ENCODE peak calls at places on chromosomes 6 and 20, in ten cellular contexts. One of them, this sample, is unnamed.

GRCh38 chr6:167501831-167502385 is 177.0 kb downstream of the TTLL2 start:
- DNase-seq in A549: peak
- DNase-seq in cardiac muscle cell: peak
- DNase-seq in foreskin fibroblast: no peak
- DNase-seq in spleen: no peak
- DNase-seq in tibial artery: no peak
- DNase-seq in IMR-90: no peak
- DNase-seq in ovary: no peak
- DNase-seq in upper lobe of left lung: no peak
- DNase-seq in astrocyte of the spinal cord: peak
- DNase-seq in this sample: no peak

GRCh38 chr6:89321571-89321970 is 6.5 kb upstream of the GABRR2 start:
- DNase-seq in A549: no peak
- DNase-seq in cardiac muscle cell: peak
- DNase-seq in foreskin fibroblast: no peak
- DNase-seq in spleen: no peak
- DNase-seq in tibial artery: no peak
- DNase-seq in IMR-90: no peak
- DNase-seq in ovary: no peak
- DNase-seq in upper lobe of left lung: no peak
- DNase-seq in astrocyte of the spinal cord: no peak
- DNase-seq in this sample: no peak

GRCh38 chr20:20295621-20296498 is 72.0 kb upstream of the INSM1 start:
- DNase-seq in A549: no peak
- DNase-seq in cardiac muscle cell: no peak
- DNase-seq in foreskin fibroblast: no peak
- DNase-seq in spleen: no peak
- DNase-seq in tibial artery: no peak
- DNase-seq in IMR-90: no peak
- DNase-seq in ovary: no peak
- DNase-seq in upper lobe of left lung: no peak
- DNase-seq in astrocyte of the spinal cord: no peak
- DNase-seq in this sample: no peak

GRCh38 chr20:22063753-22064152 is 358.3 kb downstream of the PAX1 start:
- DNase-seq in A549: no peak
- DNase-seq in cardiac muscle cell: no peak
- DNase-seq in foreskin fibroblast: no peak
- DNase-seq in spleen: no peak
- DNase-seq in tibial artery: no peak
- DNase-seq in IMR-90: no peak
- DNase-seq in ovary: no peak
- DNase-seq in upper lobe of left lung: no peak
- DNase-seq in astrocyte of the spinal cord: no peak
- DNase-seq in this sample: no peak

GRCh38 chr6:24332306-24332705 is 25.6 kb downstream of the DCDC2 start:
- DNase-seq in A549: no peak
- DNase-seq in cardiac muscle cell: peak
- DNase-seq in foreskin fibroblast: no peak
- DNase-seq in spleen: no peak
- DNase-seq in tibial artery: no peak
- DNase-seq in IMR-90: no peak
- DNase-seq in ovary: no peak
- DNase-seq in upper lobe of left lung: no peak
- DNase-seq in astrocyte of the spinal cord: peak
- DNase-seq in this sample: peak

GRCh38 chr6:116971959-116972358 is 94.9 kb downstream of the RFX6 start:
- DNase-seq in A549: peak
- DNase-seq in cardiac muscle cell: peak
- DNase-seq in foreskin fibroblast: peak
- DNase-seq in spleen: no peak
- DNase-seq in tibial artery: no peak
- DNase-seq in IMR-90: peak
- DNase-seq in ovary: no peak
- DNase-seq in upper lobe of left lung: no peak
- DNase-seq in astrocyte of the spinal cord: peak
- DNase-seq in this sample: peak

GRCh38 chr6:1792989-1793388 is 183.3 kb downstream of the FOXC1 start:
- DNase-seq in A549: peak
- DNase-seq in cardiac muscle cell: no peak
- DNase-seq in foreskin fibroblast: no peak
- DNase-seq in spleen: no peak
- DNase-seq in tibial artery: no peak
- DNase-seq in IMR-90: peak
- DNase-seq in ovary: no peak
- DNase-seq in upper lobe of left lung: no peak
- DNase-seq in astrocyte of the spinal cord: no peak
- DNase-seq in this sample: peak

GRCh38 chr6:75557068-75557467 is 44.6 kb upstream of the SENP6 start:
- DNase-seq in A549: no peak
- DNase-seq in cardiac muscle cell: no peak
- DNase-seq in foreskin fibroblast: no peak
- DNase-seq in spleen: no peak
- DNase-seq in tibial artery: no peak
- DNase-seq in IMR-90: no peak
- DNase-seq in ovary: no peak
- DNase-seq in upper lobe of left lung: no peak
- DNase-seq in astrocyte of the spinal cord: no peak
- DNase-seq in this sample: no peak

GRCh38 chr20:51106011-51106410 is 83.1 kb upstream of the KCNG1 start:
- DNase-seq in A549: no peak
- DNase-seq in cardiac muscle cell: no peak
- DNase-seq in foreskin fibroblast: no peak
- DNase-seq in spleen: no peak
- DNase-seq in tibial artery: no peak
- DNase-seq in IMR-90: no peak
- DNase-seq in ovary: no peak
- DNase-seq in upper lobe of left lung: no peak
- DNase-seq in astrocyte of the spinal cord: no peak
- DNase-seq in this sample: no peak

GRCh38 chr20:23021541-23021940 is 13.6 kb upstream of the SSTR4 start:
- DNase-seq in A549: no peak
- DNase-seq in cardiac muscle cell: no peak
- DNase-seq in foreskin fibroblast: no peak
- DNase-seq in spleen: no peak
- DNase-seq in tibial artery: no peak
- DNase-seq in IMR-90: no peak
- DNase-seq in ovary: no peak
- DNase-seq in upper lobe of left lung: no peak
- DNase-seq in astrocyte of the spinal cord: no peak
- DNase-seq in this sample: no peak

GRCh38 chr20:62028384-62028783 is 37.3 kb downstream of the TAF4 start:
- DNase-seq in A549: no peak
- DNase-seq in cardiac muscle cell: no peak
- DNase-seq in foreskin fibroblast: no peak
- DNase-seq in spleen: no peak
- DNase-seq in tibial artery: no peak
- DNase-seq in IMR-90: no peak
- DNase-seq in ovary: no peak
- DNase-seq in upper lobe of left lung: no peak
- DNase-seq in astrocyte of the spinal cord: no peak
- DNase-seq in this sample: no peak

GRCh38 chr6:137049095-137049494 is 4.3 kb upstream of the IL20RA start:
- DNase-seq in A549: no peak
- DNase-seq in cardiac muscle cell: no peak
- DNase-seq in foreskin fibroblast: no peak
- DNase-seq in spleen: no peak
- DNase-seq in tibial artery: no peak
- DNase-seq in IMR-90: no peak
- DNase-seq in ovary: no peak
- DNase-seq in upper lobe of left lung: no peak
- DNase-seq in astrocyte of the spinal cord: no peak
- DNase-seq in this sample: no peak

GRCh38 chr20:21601799-21602198 is 87.9 kb upstream of the NKX2-2 start:
- DNase-seq in A549: no peak
- DNase-seq in cardiac muscle cell: no peak
- DNase-seq in foreskin fibroblast: no peak
- DNase-seq in spleen: no peak
- DNase-seq in tibial artery: no peak
- DNase-seq in IMR-90: no peak
- DNase-seq in ovary: no peak
- DNase-seq in upper lobe of left lung: no peak
- DNase-seq in astrocyte of the spinal cord: no peak
- DNase-seq in this sample: no peak

GRCh38 chr6:129552413-129552812 is 157.6 kb downstream of the ARHGAP18 start:
- DNase-seq in A549: no peak
- DNase-seq in cardiac muscle cell: no peak
- DNase-seq in foreskin fibroblast: no peak
- DNase-seq in spleen: no peak
- DNase-seq in tibial artery: no peak
- DNase-seq in IMR-90: no peak
- DNase-seq in ovary: no peak
- DNase-seq in upper lobe of left lung: no peak
- DNase-seq in astrocyte of the spinal cord: no peak
- DNase-seq in this sample: no peak

GRCh38 chr6:100228437-100229424 is 234.7 kb upstream of the MCHR2 start:
- DNase-seq in A549: peak
- DNase-seq in cardiac muscle cell: peak
- DNase-seq in foreskin fibroblast: peak
- DNase-seq in spleen: peak
- DNase-seq in tibial artery: peak
- DNase-seq in IMR-90: peak
- DNase-seq in ovary: peak
- DNase-seq in upper lobe of left lung: peak
- DNase-seq in astrocyte of the spinal cord: peak
- DNase-seq in this sample: peak

GRCh38 chr6:7184502-7184901 is 76.7 kb downstream of the RREB1 start:
- DNase-seq in A549: no peak
- DNase-seq in cardiac muscle cell: no peak
- DNase-seq in foreskin fibroblast: no peak
- DNase-seq in spleen: no peak
- DNase-seq in tibial artery: no peak
- DNase-seq in IMR-90: peak
- DNase-seq in ovary: no peak
- DNase-seq in upper lobe of left lung: no peak
- DNase-seq in astrocyte of the spinal cord: no peak
- DNase-seq in this sample: peak

GRCh38 chr6:34157236-34157830 is 11.4 kb upstream of the GRM4 start:
- DNase-seq in A549: no peak
- DNase-seq in cardiac muscle cell: no peak
- DNase-seq in foreskin fibroblast: no peak
- DNase-seq in spleen: peak
- DNase-seq in tibial artery: peak
- DNase-seq in IMR-90: no peak
- DNase-seq in ovary: no peak
- DNase-seq in upper lobe of left lung: no peak
- DNase-seq in astrocyte of the spinal cord: no peak
- DNase-seq in this sample: no peak

GRCh38 chr6:116244284-116244683 is 9.6 kb downstream of the TSPYL4 start:
- DNase-seq in A549: no peak
- DNase-seq in cardiac muscle cell: no peak
- DNase-seq in foreskin fibroblast: no peak
- DNase-seq in spleen: no peak
- DNase-seq in tibial artery: no peak
- DNase-seq in IMR-90: no peak
- DNase-seq in ovary: no peak
- DNase-seq in upper lobe of left lung: no peak
- DNase-seq in astrocyte of the spinal cord: no peak
- DNase-seq in this sample: peak

DNA sequence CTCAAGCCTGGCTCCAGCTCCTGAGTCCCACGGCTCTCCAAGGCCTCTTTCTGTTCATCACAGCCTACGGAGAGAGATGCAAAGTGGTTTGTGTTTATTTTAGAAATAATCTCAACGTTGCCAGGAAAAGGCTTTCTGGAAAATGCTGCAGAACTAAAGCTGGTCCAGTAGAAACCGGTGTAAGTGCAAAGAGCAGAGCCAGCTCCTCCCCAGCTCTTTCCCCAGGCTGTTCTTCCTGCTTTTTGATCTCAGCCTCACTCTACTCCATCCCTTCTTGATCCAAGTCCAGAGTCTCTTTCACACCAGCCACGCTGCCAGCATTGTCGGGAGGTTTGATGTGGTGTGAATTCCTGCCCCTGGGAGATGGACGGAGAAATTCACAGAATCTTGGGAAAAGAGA is 69.8 kb downstream of the TMEM170B start:
- DNase-seq in A549: no peak
- DNase-seq in cardiac muscle cell: peak
- DNase-seq in foreskin fibroblast: no peak
- DNase-seq in spleen: no peak
- DNase-seq in tibial artery: no peak
- DNase-seq in IMR-90: peak
- DNase-seq in ovary: no peak
- DNase-seq in upper lobe of left lung: no peak
- DNase-seq in astrocyte of the spinal cord: no peak
- DNase-seq in this sample: no peak
- H3K4me3 ChIP-seq in A549: no peak
- H3K4me3 ChIP-seq in cardiac muscle cell: no peak
- H3K4me3 ChIP-seq in foreskin fibroblast: no peak
- H3K4me3 ChIP-seq in spleen: no peak
- H3K4me3 ChIP-seq in tibial artery: no peak
- H3K4me3 ChIP-seq in IMR-90: no peak
- H3K4me3 ChIP-seq in ovary: no peak
- H3K4me3 ChIP-seq in upper lobe of left lung: no peak
- H3K4me3 ChIP-seq in astrocyte of the spinal cord: no peak
- H3K4me3 ChIP-seq in this sample: no peak

DNA sequence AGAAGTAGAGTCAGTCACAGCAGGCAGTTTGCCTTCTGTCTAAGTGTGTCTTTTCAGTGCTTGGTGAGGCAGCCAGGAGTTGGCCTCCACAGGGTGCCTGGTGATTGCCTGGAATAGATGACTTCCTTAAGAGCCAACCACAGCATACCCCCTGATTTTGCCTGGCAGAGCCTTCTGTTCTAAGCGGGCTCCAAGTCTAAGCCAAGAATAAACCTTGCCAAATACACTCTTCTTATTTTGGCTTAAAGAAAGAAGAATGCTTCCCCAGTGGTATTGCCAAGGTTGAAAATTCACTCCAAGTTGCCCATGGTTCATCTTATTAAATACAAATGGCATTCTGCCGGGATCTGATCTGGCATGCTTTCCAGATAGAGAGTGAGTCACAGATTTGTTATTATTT is 1424.8 kb upstream of the EYS start:
- DNase-seq in A549: no peak
- DNase-seq in cardiac muscle cell: peak
- DNase-seq in foreskin fibroblast: no peak
- DNase-seq in spleen: no peak
- DNase-seq in tibial artery: peak
- DNase-seq in IMR-90: no peak
- DNase-seq in ovary: no peak
- DNase-seq in upper lobe of left lung: no peak
- DNase-seq in astrocyte of the spinal cord: peak
- DNase-seq in this sample: peak
- TF ChIP-seq CTCF in A549: no peak
- TF ChIP-seq CTCF in cardiac muscle cell: no peak
- TF ChIP-seq CTCF in foreskin fibroblast: no peak
- TF ChIP-seq CTCF in spleen: no peak
- TF ChIP-seq CTCF in tibial artery: no peak
- TF ChIP-seq CTCF in IMR-90: no peak
- TF ChIP-seq CTCF in ovary: no peak
- TF ChIP-seq CTCF in upper lobe of left lung: no peak
- TF ChIP-seq CTCF in astrocyte of the spinal cord: no peak
- TF ChIP-seq CTCF in this sample: no peak

GRCh38 chr6:113873043-113873667 is 16.0 kb downstream of the MARCKS start:
- DNase-seq in A549: peak
- DNase-seq in cardiac muscle cell: no peak
- DNase-seq in foreskin fibroblast: no peak
- DNase-seq in spleen: peak
- DNase-seq in tibial artery: peak
- DNase-seq in IMR-90: no peak
- DNase-seq in ovary: no peak
- DNase-seq in upper lobe of left lung: no peak
- DNase-seq in astrocyte of the spinal cord: no peak
- DNase-seq in this sample: no peak
- H3K4me3 ChIP-seq in A549: peak
- H3K4me3 ChIP-seq in cardiac muscle cell: no peak
- H3K4me3 ChIP-seq in foreskin fibroblast: no peak
- H3K4me3 ChIP-seq in spleen: no peak
- H3K4me3 ChIP-seq in tibial artery: peak
- H3K4me3 ChIP-seq in IMR-90: no peak
- H3K4me3 ChIP-seq in ovary: no peak
- H3K4me3 ChIP-seq in upper lobe of left lung: peak
- H3K4me3 ChIP-seq in astrocyte of the spinal cord: no peak
- H3K4me3 ChIP-seq in this sample: no peak

GRCh38 chr20:25382704-25383370 is 7.8 kb downstream of the ABHD12 start:
- DNase-seq in A549: no peak
- DNase-seq in cardiac muscle cell: no peak
- DNase-seq in foreskin fibroblast: no peak
- DNase-seq in spleen: no peak
- DNase-seq in tibial artery: no peak
- DNase-seq in IMR-90: no peak
- DNase-seq in ovary: no peak
- DNase-seq in upper lobe of left lung: no peak
- DNase-seq in astrocyte of the spinal cord: no peak
- DNase-seq in this sample: no peak
- TF ChIP-seq CTCF in A549: no peak
- TF ChIP-seq CTCF in cardiac muscle cell: no peak
- TF ChIP-seq CTCF in foreskin fibroblast: no peak
- TF ChIP-seq CTCF in spleen: no peak
- TF ChIP-seq CTCF in tibial artery: no peak
- TF ChIP-seq CTCF in IMR-90: no peak
- TF ChIP-seq CTCF in ovary: no peak
- TF ChIP-seq CTCF in upper lobe of left lung: no peak
- TF ChIP-seq CTCF in astrocyte of the spinal cord: no peak
- TF ChIP-seq CTCF in this sample: no peak

This sample was measured in epithelial cell of esophagus.